ENCODE peak calls at places on chromosome 13, in eight cellular contexts. One of them, this sample, is unnamed.

GRCh38 chr13:114011226-114011625 is 37.4 kb upstream of the C13orf46 start:
- DNase-seq in H1: no peak
- DNase-seq in IMR-90: no peak
- DNase-seq in A549: no peak
- DNase-seq in WTC11: peak
- DNase-seq in GM12878: no peak
- DNase-seq in SK-N-SH: no peak
- DNase-seq in HepG2: no peak
- DNase-seq in this sample: no peak

GRCh38 chr13:73190477-73190876 is 131.7 kb downstream of the KLF5 start:
- DNase-seq in A549: no peak
- DNase-seq in IMR-90: no peak
- DNase-seq in HepG2: no peak
- DNase-seq in SK-N-SH: no peak
- DNase-seq in WTC11: no peak
- DNase-seq in GM12878: no peak
- DNase-seq in H1: no peak
- DNase-seq in this sample: no peak

GRCh38 chr13:29905845-29906244 is 55.4 kb upstream of the UBL3 start:
- DNase-seq in H1: no peak
- DNase-seq in GM12878: no peak
- DNase-seq in SK-N-SH: no peak
- DNase-seq in WTC11: no peak
- DNase-seq in IMR-90: peak
- DNase-seq in HepG2: peak
- DNase-seq in A549: no peak
- DNase-seq in this sample: no peak

GRCh38 chr13:103394670-103395069 is 328.5 kb upstream of the SLC10A2 start:
- DNase-seq in GM12878: no peak
- DNase-seq in IMR-90: no peak
- DNase-seq in WTC11: no peak
- DNase-seq in SK-N-SH: no peak
- DNase-seq in H1: no peak
- DNase-seq in A549: no peak
- DNase-seq in HepG2: no peak
- DNase-seq in this sample: no peak

GRCh38 chr13:98826156-98826555 is 73.7 kb upstream of the SLC15A1 start:
- DNase-seq in IMR-90: peak
- DNase-seq in WTC11: no peak
- DNase-seq in GM12878: no peak
- DNase-seq in H1: no peak
- DNase-seq in HepG2: no peak
- DNase-seq in A549: no peak
- DNase-seq in SK-N-SH: no peak
- DNase-seq in this sample: no peak

GRCh38 chr13:23889598-23890224 is 511 bp upstream of the MIPEP start:
- DNase-seq in A549: no peak
- DNase-seq in HepG2: no peak
- DNase-seq in GM12878: no peak
- DNase-seq in SK-N-SH: peak
- DNase-seq in IMR-90: no peak
- DNase-seq in H1: no peak
- DNase-seq in WTC11: no peak
- DNase-seq in this sample: no peak

GRCh38 chr13:60482012-60482411 is 85.0 kb downstream of the TDRD3 start:
- DNase-seq in IMR-90: peak
- DNase-seq in A549: no peak
- DNase-seq in GM12878: no peak
- DNase-seq in HepG2: no peak
- DNase-seq in WTC11: no peak
- DNase-seq in SK-N-SH: no peak
- DNase-seq in H1: no peak
- DNase-seq in this sample: no peak

GRCh38 chr13:28474491-28475134 is 20.3 kb downstream of the FLT1 start:
- DNase-seq in A549: no peak
- DNase-seq in IMR-90: no peak
- DNase-seq in HepG2: no peak
- DNase-seq in SK-N-SH: no peak
- DNase-seq in H1: no peak
- DNase-seq in GM12878: no peak
- DNase-seq in WTC11: no peak
- DNase-seq in this sample: no peak

GRCh38 chr13:88895261-88895941 is 1224.2 kb downstream of the SLITRK5 start:
- DNase-seq in A549: no peak
- DNase-seq in HepG2: no peak
- DNase-seq in WTC11: no peak
- DNase-seq in H1: no peak
- DNase-seq in IMR-90: no peak
- DNase-seq in GM12878: no peak
- DNase-seq in SK-N-SH: no peak
- DNase-seq in this sample: no peak

GRCh38 chr13:65943024-65943423 is 1287.1 kb downstream of the PCDH9 start:
- DNase-seq in WTC11: no peak
- DNase-seq in IMR-90: peak
- DNase-seq in GM12878: no peak
- DNase-seq in SK-N-SH: no peak
- DNase-seq in HepG2: no peak
- DNase-seq in A549: no peak
- DNase-seq in H1: no peak
- DNase-seq in this sample: no peak

GRCh38 chr13:97257800-97258799 is 36.0 kb downstream of the MBNL2 start:
- DNase-seq in IMR-90: peak
- DNase-seq in HepG2: peak
- DNase-seq in GM12878: peak
- DNase-seq in A549: peak
- DNase-seq in SK-N-SH: no peak
- DNase-seq in WTC11: peak
- DNase-seq in H1: no peak
- DNase-seq in this sample: peak

GRCh38 chr13:67148219-67148583 is 81.9 kb downstream of the PCDH9 start:
- DNase-seq in IMR-90: peak
- DNase-seq in GM12878: no peak
- DNase-seq in HepG2: no peak
- DNase-seq in H1: no peak
- DNase-seq in SK-N-SH: no peak
- DNase-seq in A549: no peak
- DNase-seq in WTC11: no peak
- DNase-seq in this sample: no peak

GRCh38 chr13:98664924-98665637 is 87.4 kb downstream of the SLC15A1 start:
- DNase-seq in IMR-90: no peak
- DNase-seq in WTC11: no peak
- DNase-seq in HepG2: no peak
- DNase-seq in SK-N-SH: no peak
- DNase-seq in H1: no peak
- DNase-seq in GM12878: no peak
- DNase-seq in A549: no peak
- DNase-seq in this sample: no peak

GRCh38 chr13:44040754-44041100 is 161.0 kb downstream of the LACC1 start:
- DNase-seq in HepG2: no peak
- DNase-seq in IMR-90: peak
- DNase-seq in WTC11: no peak
- DNase-seq in SK-N-SH: no peak
- DNase-seq in A549: no peak
- DNase-seq in GM12878: no peak
- DNase-seq in H1: no peak
- DNase-seq in this sample: no peak

GRCh38 chr13:110831437-110832204 is 83.2 kb downstream of the ANKRD10 start:
- DNase-seq in SK-N-SH: no peak
- DNase-seq in GM12878: no peak
- DNase-seq in WTC11: no peak
- DNase-seq in HepG2: no peak
- DNase-seq in A549: no peak
- DNase-seq in IMR-90: no peak
- DNase-seq in H1: no peak
- DNase-seq in this sample: no peak

GRCh38 chr13:66886248-66886647 is 343.9 kb downstream of the PCDH9 start:
- DNase-seq in GM12878: no peak
- DNase-seq in SK-N-SH: no peak
- DNase-seq in H1: no peak
- DNase-seq in HepG2: no peak
- DNase-seq in WTC11: no peak
- DNase-seq in IMR-90: no peak
- DNase-seq in A549: no peak
- DNase-seq in this sample: no peak

GRCh38 chr13:47327856-47328255 is 431.0 kb upstream of the HTR2A start:
- DNase-seq in HepG2: no peak
- DNase-seq in WTC11: no peak
- DNase-seq in IMR-90: no peak
- DNase-seq in A549: no peak
- DNase-seq in H1: no peak
- DNase-seq in GM12878: no peak
- DNase-seq in SK-N-SH: no peak
- DNase-seq in this sample: no peak

GRCh38 chr13:35894636-35895035 is 236.5 kb downstream of the DCLK1 start:
- DNase-seq in HepG2: no peak
- DNase-seq in IMR-90: peak
- DNase-seq in SK-N-SH: no peak
- DNase-seq in WTC11: no peak
- DNase-seq in GM12878: no peak
- DNase-seq in A549: no peak
- DNase-seq in H1: no peak
- DNase-seq in this sample: no peak

GRCh38 chr13:48571121-48571901 is 38.4 kb upstream of the RCBTB2 start:
- DNase-seq in H1: no peak
- DNase-seq in WTC11: no peak
- DNase-seq in HepG2: no peak
- DNase-seq in SK-N-SH: no peak
- DNase-seq in IMR-90: peak
- DNase-seq in A549: no peak
- DNase-seq in GM12878: no peak
- DNase-seq in this sample: no peak

GRCh38 chr13:103012611-103013010 is 53.6 kb downstream of the SLC10A2 start:
- DNase-seq in WTC11: no peak
- DNase-seq in IMR-90: no peak
- DNase-seq in A549: no peak
- DNase-seq in H1: no peak
- DNase-seq in HepG2: no peak
- DNase-seq in GM12878: no peak
- DNase-seq in SK-N-SH: no peak
- DNase-seq in this sample: no peak

GRCh38 chr13:77437267-77437666 is 98.2 kb upstream of the SCEL start:
- DNase-seq in SK-N-SH: no peak
- DNase-seq in IMR-90: no peak
- DNase-seq in HepG2: peak
- DNase-seq in H1: no peak
- DNase-seq in A549: no peak
- DNase-seq in GM12878: no peak
- DNase-seq in WTC11: no peak
- DNase-seq in this sample: no peak

GRCh38 chr13:100809856-100810255 is 135.3 kb upstream of the TMTC4 start:
- DNase-seq in HepG2: no peak
- DNase-seq in IMR-90: no peak
- DNase-seq in WTC11: no peak
- DNase-seq in SK-N-SH: no peak
- DNase-seq in A549: no peak
- DNase-seq in H1: no peak
- DNase-seq in GM12878: no peak
- DNase-seq in this sample: no peak

GRCh38 chr13:64529874-64530485 is 2700.2 kb downstream of the PCDH9 start:
- DNase-seq in H1: peak
- DNase-seq in GM12878: no peak
- DNase-seq in WTC11: peak
- DNase-seq in IMR-90: no peak
- DNase-seq in A549: peak
- DNase-seq in HepG2: peak
- DNase-seq in SK-N-SH: peak
- DNase-seq in this sample: peak

GRCh38 chr13:64531400-64531799 is 2698.7 kb downstream of the PCDH9 start:
- DNase-seq in WTC11: no peak
- DNase-seq in HepG2: no peak
- DNase-seq in H1: no peak
- DNase-seq in A549: no peak
- DNase-seq in SK-N-SH: no peak
- DNase-seq in IMR-90: no peak
- DNase-seq in GM12878: no peak
- DNase-seq in this sample: no peak

GRCh38 chr13:64538711-64539110 is 2691.4 kb downstream of the PCDH9 start:
- DNase-seq in SK-N-SH: no peak
- DNase-seq in IMR-90: peak
- DNase-seq in GM12878: no peak
- DNase-seq in HepG2: no peak
- DNase-seq in A549: no peak
- DNase-seq in WTC11: no peak
- DNase-seq in H1: no peak
- DNase-seq in this sample: no peak

GRCh38 chr13:64534302-64534701 is 2695.8 kb downstream of the PCDH9 start:
- DNase-seq in A549: no peak
- DNase-seq in IMR-90: no peak
- DNase-seq in HepG2: no peak
- DNase-seq in WTC11: no peak
- DNase-seq in SK-N-SH: no peak
- DNase-seq in H1: no peak
- DNase-seq in GM12878: no peak
- DNase-seq in this sample: no peak
- TF ChIP-seq USF2 in A549: no peak
- TF ChIP-seq USF2 in IMR-90: no peak
- TF ChIP-seq USF2 in HepG2: no peak
- TF ChIP-seq USF2 in WTC11: no peak
- TF ChIP-seq USF2 in SK-N-SH: no peak
- TF ChIP-seq USF2 in H1: no peak
- TF ChIP-seq USF2 in GM12878: no peak
- TF ChIP-seq USF2 in this sample: no peak

DNA sequence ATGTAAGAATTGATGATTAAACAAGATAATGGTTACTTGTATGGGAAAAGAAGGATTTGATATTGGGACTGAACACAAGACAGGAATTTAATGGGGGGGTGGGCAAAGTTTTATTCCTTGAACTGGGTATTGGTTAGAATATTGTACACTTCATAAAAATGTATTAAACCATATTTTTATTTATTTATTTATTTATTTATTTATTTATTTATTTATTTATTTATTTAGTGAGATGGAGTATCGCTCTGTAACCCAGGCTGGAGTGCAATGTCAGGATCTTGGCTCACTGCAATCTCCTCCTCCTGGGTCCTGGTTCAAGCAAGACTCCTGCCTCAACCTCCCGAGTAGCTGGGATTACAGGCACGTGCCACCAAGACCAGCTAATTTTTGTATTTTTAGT is 287.1 kb upstream of the SLITRK5 start:
- DNase-seq in HepG2: no peak
- DNase-seq in SK-N-SH: no peak
- DNase-seq in IMR-90: no peak
- DNase-seq in WTC11: no peak
- DNase-seq in H1: no peak
- DNase-seq in GM12878: no peak
- DNase-seq in A549: no peak
- DNase-seq in this sample: no peak
- TF ChIP-seq USF2 in HepG2: no peak
- TF ChIP-seq USF2 in SK-N-SH: no peak
- TF ChIP-seq USF2 in IMR-90: no peak
- TF ChIP-seq USF2 in WTC11: no peak
- TF ChIP-seq USF2 in H1: no peak
- TF ChIP-seq USF2 in GM12878: no peak
- TF ChIP-seq USF2 in A549: no peak
- TF ChIP-seq USF2 in this sample: no peak

GRCh38 chr13:22081430-22081829 is 410.6 kb downstream of the FGF9 start:
- DNase-seq in A549: no peak
- DNase-seq in SK-N-SH: no peak
- DNase-seq in HepG2: no peak
- DNase-seq in WTC11: no peak
- DNase-seq in IMR-90: no peak
- DNase-seq in H1: no peak
- DNase-seq in GM12878: no peak
- DNase-seq in this sample: no peak
- TF ChIP-seq USF2 in A549: no peak
- TF ChIP-seq USF2 in SK-N-SH: no peak
- TF ChIP-seq USF2 in HepG2: no peak
- TF ChIP-seq USF2 in WTC11: no peak
- TF ChIP-seq USF2 in IMR-90: no peak
- TF ChIP-seq USF2 in H1: no peak
- TF ChIP-seq USF2 in GM12878: no peak
- TF ChIP-seq USF2 in this sample: no peak

GRCh38 chr13:25353344-25353743 is 18.4 kb upstream of the ATP8A2 start:
- DNase-seq in A549: no peak
- DNase-seq in IMR-90: no peak
- DNase-seq in GM12878: no peak
- DNase-seq in HepG2: no peak
- DNase-seq in WTC11: no peak
- DNase-seq in H1: no peak
- DNase-seq in SK-N-SH: no peak
- DNase-seq in this sample: no peak
- TF ChIP-seq USF2 in A549: no peak
- TF ChIP-seq USF2 in IMR-90: no peak
- TF ChIP-seq USF2 in GM12878: no peak
- TF ChIP-seq USF2 in HepG2: no peak
- TF ChIP-seq USF2 in WTC11: no peak
- TF ChIP-seq USF2 in H1: no peak
- TF ChIP-seq USF2 in SK-N-SH: no peak
- TF ChIP-seq USF2 in this sample: no peak